ENCODE peak calls at places on chromosomes 16 and 17, in five cellular contexts. D is heart right ventricle, Q is SK-N-SH, V is psoas muscle, U is right atrium auricular region. N is an unnamed sample. For H3K4me1, the result is how much of the 10 kb centered on the place peaks cover.

GRCh38 chr16:77211880-77212735 is 12.9 kb downstream of the SYCE1L start:
- DNase-seq in D (peak), Q (peak), V (peak), U (peak), N (no peak)

GRCh38 chr17:7348478-7349242 is 3.3 kb upstream of the KCTD11 start:
- DNase-seq in D (no peak), Q (no peak), V (no peak), U (no peak), N (no peak)

GRCh38 chr16:14028207-14028606 is 42.9 kb upstream of the MRTFB start:
- DNase-seq in D (no peak), Q (no peak), V (no peak), U (no peak), N (no peak)

GRCh38 chr17:72467841-72468653 is 347.2 kb downstream of the SOX9 start:
- DNase-seq in D (no peak), Q (no peak), V (no peak), U (peak), N (no peak)

GRCh38 chr17:72850410-72850809 is 242.1 kb downstream of the SLC39A11 start:
- DNase-seq in D (no peak), Q (no peak), V (no peak), U (no peak), N (no peak)

GRCh38 chr16:81888520-81889394 is 109.7 kb downstream of the PLCG2 start:
- DNase-seq in D (no peak), Q (no peak), V (no peak), U (no peak), N (peak)

GRCh38 chr17:28712037-28712704 is 483 bp upstream of the PROCA1 start:
- DNase-seq in D (peak), Q (no peak), V (peak), U (no peak), N (peak)

GRCh38 chr17:76659928-76660614 is 16.5 kb upstream of the ST6GALNAC1 start:
- DNase-seq in D (no peak), Q (peak), V (no peak), U (no peak), N (no peak)

GRCh38 chr17:43020789-43021738 is 1.1 kb downstream of the VAT1 start:
- DNase-seq in D (peak), Q (peak), V (peak), U (peak), N (peak)

GRCh38 chr16:65576631-65577030 is 454.8 kb upstream of the CDH11 start:
- DNase-seq in D (no peak), Q (no peak), V (no peak), U (no peak), N (no peak)

GRCh38 chr16:85395207-85395912 is 217.8 kb upstream of the GSE1 start:
- DNase-seq in D (peak), Q (peak), V (peak), U (peak), N (peak)

GRCh38 chr17:19759934-19760530 is 11.9 kb upstream of the ALDH3A1 start:
- DNase-seq in D (no peak), Q (no peak), V (no peak), U (no peak), N (no peak)

GRCh38 chr17:27545562-27546229 is 85.3 kb upstream of the LGALS9 start:
- DNase-seq in D (no peak), Q (no peak), V (no peak), U (no peak), N (no peak)

GRCh38 chr17:37062036-37062435 is 113.3 kb downstream of the AATF start:
- DNase-seq in D (no peak), Q (no peak), V (no peak), U (no peak), N (no peak)

GRCh38 chr17:58991718-58992331 is 114.9 kb downstream of the TRIM37 start:
- DNase-seq in D (no peak), Q (no peak), V (no peak), U (no peak), N (peak)

GRCh38 chr16:49344401-49344800 is 29.2 kb upstream of the C16orf78 start:
- DNase-seq in D (no peak), Q (no peak), V (no peak), U (no peak), N (no peak)

GRCh38 chr17:49779730-49780220 is 8.7 kb upstream of the KAT7 start:
- DNase-seq in D (peak), Q (peak), V (no peak), U (no peak), N (no peak)

GRCh38 chr17:49913226-49914095 is 55.5 kb upstream of the DLX4 start:
- DNase-seq in D (no peak), Q (no peak), V (no peak), U (no peak), N (no peak)

GRCh38 chr16:2056077-2056476 is 8.3 kb downstream of the TSC2 start:
- DNase-seq in D (no peak), Q (no peak), V (no peak), U (no peak), N (peak)
- TF ChIP-seq CTCF in D (peak), Q (peak), V (peak), U (peak), N (peak)

GRCh38 chr17:75459590-75460267 is 3.3 kb downstream of the TMEM94 start:
- DNase-seq in D (no peak), Q (no peak), V (no peak), U (no peak), N (no peak)
- H3K4me1 ChIP-seq in D (under half), Q (under half), V (under half), U (under half), N (under half)

GRCh38 chr16:57994778-57995177 is 5.7 kb downstream of the ZNF319 start:
- DNase-seq in D (peak), Q (peak), V (peak), U (no peak), N (peak)
- TF ChIP-seq CTCF in D (peak), Q (peak), V (peak), U (peak), N (peak)

GRCh38 chr16:84368327-84368996 is at the start of gene ATP2C2:
- DNase-seq in D (no peak), Q (peak), V (no peak), U (no peak), N (no peak)
- H3K4me1 ChIP-seq in D (under half), Q (under half), V (under half), U (under half), N (under half)

GRCh38 chr17:61500287-61500686 is 48.1 kb downstream of the TBX4 start:
- DNase-seq in D (no peak), Q (no peak), V (no peak), U (no peak), N (no peak)
- TF ChIP-seq CTCF in D (no peak), Q (no peak), V (no peak), U (no peak), N (no peak)

GRCh38 chr16:4495766-4496165 is 19.6 kb downstream of the HMOX2 start:
- DNase-seq in D (no peak), Q (no peak), V (no peak), U (no peak), N (no peak)
- H3K4me1 ChIP-seq in D (under half), Q (under half), V (under half), U (under half), N (under half)

DNA sequence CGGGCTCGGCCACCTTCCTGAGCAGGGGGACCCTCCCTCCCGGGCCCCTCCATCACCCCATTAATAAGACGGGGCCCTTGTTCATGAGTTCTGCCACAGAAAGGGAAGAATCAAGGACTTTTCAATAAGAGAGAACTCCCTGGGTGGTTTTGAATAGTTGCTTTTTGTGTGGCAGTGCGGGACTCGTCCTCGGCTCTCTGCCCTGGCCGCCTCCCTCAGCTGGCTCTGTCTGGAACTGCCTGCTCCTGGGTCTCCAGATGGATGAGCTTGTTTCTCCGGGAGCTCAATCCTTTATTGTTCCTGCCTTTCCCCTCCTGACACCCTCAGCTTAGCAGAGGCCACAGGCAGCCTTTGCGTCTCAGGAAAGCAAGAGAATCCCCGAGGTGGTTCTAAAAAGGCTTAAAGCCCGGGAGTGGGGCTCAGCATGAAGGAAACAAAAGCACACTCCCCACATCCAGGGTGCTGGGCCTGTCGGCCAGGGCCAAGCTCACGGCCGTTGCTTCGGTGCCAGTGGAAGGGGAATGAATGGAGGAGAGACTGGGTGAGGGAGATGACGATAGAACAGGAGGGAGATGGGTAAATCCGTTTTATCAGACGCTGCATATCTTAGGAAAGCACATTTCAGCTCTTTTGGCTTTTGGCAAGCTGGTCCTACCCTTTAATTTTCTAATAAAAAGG is 60.2 kb downstream of the RAI1 start:
- DNase-seq in D (no peak), Q (peak), V (no peak), U (no peak), N (no peak)
- TF ChIP-seq CTCF in D (no peak), Q (no peak), V (no peak), U (no peak), N (no peak)

GRCh38 chr17:80855196-80855967 is 136.3 kb upstream of the CHMP6 start:
- DNase-seq in D (no peak), Q (no peak), V (no peak), U (no peak), N (peak)
- H3K4me1 ChIP-seq in D (under half), Q (under half), V (half or more), U (under half), N (under half)

DNA sequence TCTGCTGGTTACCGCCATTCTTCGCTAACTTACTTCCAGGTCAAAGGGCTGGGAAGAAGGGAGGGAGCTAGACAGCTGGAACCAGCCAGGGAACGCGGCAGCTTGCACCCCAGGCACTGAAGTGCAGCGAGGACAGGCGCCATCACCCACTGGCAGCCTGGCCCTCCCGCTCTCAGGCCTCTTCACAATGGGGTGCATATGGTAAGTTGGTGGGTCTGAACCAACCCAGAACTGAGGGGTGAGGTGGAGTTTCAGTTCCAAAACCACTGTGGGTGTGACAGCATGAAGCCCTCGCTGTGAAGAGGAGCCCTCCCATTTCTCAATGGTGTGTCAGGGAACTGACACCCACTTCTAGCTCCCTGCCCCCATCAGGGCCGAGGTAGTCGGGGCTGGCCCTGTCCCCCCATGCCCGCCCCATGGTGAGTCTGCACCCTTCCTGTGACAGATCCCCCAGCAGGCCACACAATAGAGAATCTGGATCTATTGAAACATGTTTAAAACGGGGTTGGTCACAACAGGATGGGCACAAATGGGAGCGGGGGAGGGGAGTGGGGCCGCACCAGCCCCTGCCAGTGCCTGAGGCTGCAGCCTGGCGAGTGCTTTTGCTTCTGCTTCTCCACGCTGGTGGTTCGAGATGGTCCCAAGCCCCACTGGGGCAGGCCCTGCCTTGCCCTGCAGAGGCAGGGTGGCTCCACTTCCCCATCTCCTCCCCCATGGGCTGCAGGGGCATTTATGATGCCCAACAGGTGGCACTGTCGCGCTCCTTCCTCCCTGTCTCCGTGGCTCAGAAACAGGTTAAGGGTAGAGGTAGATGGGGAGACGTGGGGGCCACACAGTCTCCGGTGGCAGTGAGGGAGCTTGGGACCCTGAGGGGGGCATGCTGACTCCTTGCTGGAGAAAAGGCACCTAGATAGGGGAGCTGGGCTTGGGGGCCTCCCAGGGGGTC is 2.3 kb downstream of the LIMD2 start:
- DNase-seq in D (peak), Q (peak), V (peak), U (no peak), N (peak)
- TF ChIP-seq CTCF in D (peak), Q (peak), V (peak), U (peak), N (peak)

DNA sequence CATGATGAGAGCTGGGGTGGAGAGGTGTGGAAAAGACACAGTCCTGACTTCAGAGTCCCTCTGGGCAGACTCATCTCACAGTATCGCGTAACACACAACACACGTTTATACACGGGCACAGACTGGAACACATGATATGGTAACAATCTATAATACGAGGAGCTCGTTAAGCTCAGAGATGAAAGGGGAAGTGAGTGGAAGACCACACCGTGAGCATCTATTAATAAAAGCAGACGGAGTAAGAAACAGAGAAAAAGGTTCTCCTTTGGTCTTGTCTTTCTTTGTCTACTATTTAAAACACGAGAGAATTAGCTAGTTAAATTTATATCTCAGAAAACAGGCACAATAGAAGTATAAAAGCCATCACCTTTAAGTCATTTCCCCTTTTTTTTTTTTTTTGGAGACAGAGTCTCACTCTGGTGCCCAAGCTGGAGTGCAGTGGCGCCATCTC is 13.5 kb downstream of the ANKRD11 start:
- DNase-seq in D (no peak), Q (no peak), V (no peak), U (no peak), N (no peak)
- H3K4me1 ChIP-seq in D (under half), Q (under half), V (half or more), U (under half), N (under half)